ENCODE peak calls at places on chromosomes 16 and 17, in six cellular contexts. One of them, this sample, is unnamed.

GRCh38 chr16:69406780-69407331 is 17.6 kb upstream of the CYB5B start:
- DNase-seq in A549: peak
- DNase-seq in endothelial cell of umbilical vein: no peak
- DNase-seq in HepG2: peak
- DNase-seq in K562: peak
- DNase-seq in GM12878: no peak
- DNase-seq in this sample: peak

GRCh38 chr16:58655215-58655596 is 25.6 kb upstream of the CNOT1 start:
- DNase-seq in endothelial cell of umbilical vein: no peak
- DNase-seq in HepG2: peak
- DNase-seq in GM12878: no peak
- DNase-seq in K562: no peak
- DNase-seq in A549: no peak
- DNase-seq in this sample: no peak

GRCh38 chr17:76146053-76146875 is 5.2 kb upstream of the FOXJ1 start:
- DNase-seq in A549: no peak
- DNase-seq in K562: no peak
- DNase-seq in HepG2: no peak
- DNase-seq in GM12878: no peak
- DNase-seq in endothelial cell of umbilical vein: no peak
- DNase-seq in this sample: no peak

GRCh38 chr16:2532494-2533141 is 1.4 kb upstream of the CEMP1 start:
- DNase-seq in GM12878: peak
- DNase-seq in endothelial cell of umbilical vein: peak
- DNase-seq in A549: no peak
- DNase-seq in K562: peak
- DNase-seq in HepG2: peak
- DNase-seq in this sample: peak

GRCh38 chr17:14359251-14359939 is 58.5 kb downstream of the HS3ST3B1 start:
- DNase-seq in GM12878: peak
- DNase-seq in K562: no peak
- DNase-seq in HepG2: peak
- DNase-seq in A549: no peak
- DNase-seq in endothelial cell of umbilical vein: no peak
- DNase-seq in this sample: peak

GRCh38 chr16:84700518-84701277 is 898 bp downstream of the USP10 start:
- DNase-seq in endothelial cell of umbilical vein: peak
- DNase-seq in GM12878: no peak
- DNase-seq in K562: peak
- DNase-seq in A549: peak
- DNase-seq in HepG2: no peak
- DNase-seq in this sample: peak

GRCh38 chr17:58391302-58391984 is 25.9 kb downstream of the RNF43 start:
- DNase-seq in A549: peak
- DNase-seq in GM12878: no peak
- DNase-seq in K562: peak
- DNase-seq in HepG2: peak
- DNase-seq in endothelial cell of umbilical vein: peak
- DNase-seq in this sample: no peak

GRCh38 chr16:12255919-12256665 is 279.6 kb downstream of the SNX29 start:
- DNase-seq in A549: no peak
- DNase-seq in HepG2: no peak
- DNase-seq in GM12878: no peak
- DNase-seq in K562: no peak
- DNase-seq in endothelial cell of umbilical vein: no peak
- DNase-seq in this sample: no peak

GRCh38 chr17:149897-150575 is 12.7 kb downstream of the SCGB1C2 start:
- DNase-seq in GM12878: no peak
- DNase-seq in A549: no peak
- DNase-seq in endothelial cell of umbilical vein: no peak
- DNase-seq in HepG2: no peak
- DNase-seq in K562: no peak
- DNase-seq in this sample: no peak

GRCh38 chr17:4657678-4658077 is 16.2 kb upstream of the ALOX15 start:
- DNase-seq in HepG2: no peak
- DNase-seq in A549: no peak
- DNase-seq in K562: no peak
- DNase-seq in endothelial cell of umbilical vein: no peak
- DNase-seq in GM12878: no peak
- DNase-seq in this sample: no peak

GRCh38 chr16:8777217-8777616 is 20.2 kb downstream of the TMEM186 start:
- DNase-seq in GM12878: no peak
- DNase-seq in endothelial cell of umbilical vein: no peak
- DNase-seq in HepG2: no peak
- DNase-seq in A549: no peak
- DNase-seq in K562: no peak
- DNase-seq in this sample: no peak

GRCh38 chr16:30953511-30954124 is 3.9 kb upstream of the SETD1A start:
- DNase-seq in HepG2: peak
- DNase-seq in K562: peak
- DNase-seq in A549: peak
- DNase-seq in GM12878: no peak
- DNase-seq in endothelial cell of umbilical vein: peak
- DNase-seq in this sample: peak

GRCh38 chr16:27365142-27366089 is 36.6 kb upstream of the IL21R start:
- DNase-seq in HepG2: peak
- DNase-seq in GM12878: no peak
- DNase-seq in A549: no peak
- DNase-seq in endothelial cell of umbilical vein: peak
- DNase-seq in K562: no peak
- DNase-seq in this sample: no peak

GRCh38 chr17:15377200-15377599 is 35.8 kb upstream of the TEKT3 start:
- DNase-seq in K562: no peak
- DNase-seq in GM12878: no peak
- DNase-seq in HepG2: no peak
- DNase-seq in endothelial cell of umbilical vein: no peak
- DNase-seq in A549: no peak
- DNase-seq in this sample: no peak

GRCh38 chr16:22847690-22848089 is 33.7 kb downstream of the HS3ST2 start:
- DNase-seq in HepG2: no peak
- DNase-seq in K562: no peak
- DNase-seq in endothelial cell of umbilical vein: no peak
- DNase-seq in GM12878: no peak
- DNase-seq in A549: no peak
- DNase-seq in this sample: no peak

GRCh38 chr16:2472885-2473284 is 1.8 kb downstream of the NTN3 start:
- DNase-seq in A549: no peak
- DNase-seq in HepG2: no peak
- DNase-seq in K562: no peak
- DNase-seq in endothelial cell of umbilical vein: no peak
- DNase-seq in GM12878: no peak
- DNase-seq in this sample: peak

GRCh38 chr17:46769531-46770438 is 48.7 kb downstream of the WNT3 start:
- DNase-seq in GM12878: no peak
- DNase-seq in A549: no peak
- DNase-seq in HepG2: no peak
- DNase-seq in K562: no peak
- DNase-seq in endothelial cell of umbilical vein: no peak
- DNase-seq in this sample: no peak

GRCh38 chr17:67574658-67575293 is 143.0 kb upstream of the NOL11 start:
- DNase-seq in HepG2: no peak
- DNase-seq in A549: no peak
- DNase-seq in K562: no peak
- DNase-seq in GM12878: peak
- DNase-seq in endothelial cell of umbilical vein: no peak
- DNase-seq in this sample: no peak

DNA sequence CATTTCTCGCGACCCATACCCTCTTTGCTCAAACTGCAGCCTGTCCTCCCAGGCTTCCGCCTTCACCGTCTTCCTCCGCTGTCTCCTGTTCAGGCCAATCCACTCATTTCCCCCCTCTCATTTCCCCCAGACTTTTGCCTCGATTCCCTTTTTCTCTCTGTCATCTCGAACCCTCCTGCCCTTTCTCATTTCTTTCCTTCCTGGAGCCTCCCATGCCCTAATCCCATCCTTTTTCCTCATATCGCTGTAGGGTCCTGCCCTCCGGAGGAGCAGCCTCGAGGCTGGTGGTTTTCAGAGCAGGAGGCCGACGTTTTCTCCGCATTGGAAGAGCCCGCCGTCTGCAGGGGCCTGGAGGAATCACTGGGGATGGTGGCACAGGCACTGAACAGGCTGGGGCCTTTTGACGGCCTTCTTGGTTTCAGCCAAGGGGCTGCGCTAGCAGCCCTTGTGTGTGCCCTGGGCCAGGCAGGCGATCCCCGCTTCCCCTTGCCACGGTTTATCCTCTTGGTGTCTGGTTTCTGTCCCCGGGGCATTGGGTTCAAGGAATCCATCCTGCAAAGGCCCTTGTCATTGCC is 620 bp downstream of the OVCA2 start:
- DNase-seq in HepG2: no peak
- DNase-seq in GM12878: no peak
- DNase-seq in endothelial cell of umbilical vein: no peak
- DNase-seq in K562: peak
- DNase-seq in A549: peak
- DNase-seq in this sample: no peak
- TF ChIP-seq MAX in HepG2: no peak
- TF ChIP-seq MAX in GM12878: no peak
- TF ChIP-seq MAX in endothelial cell of umbilical vein: no peak
- TF ChIP-seq MAX in K562: no peak
- TF ChIP-seq MAX in A549: peak
- TF ChIP-seq MAX in this sample: no peak

GRCh38 chr17:79404136-79404911 is 206.5 kb downstream of the RBFOX3 start:
- DNase-seq in K562: no peak
- DNase-seq in HepG2: no peak
- DNase-seq in endothelial cell of umbilical vein: no peak
- DNase-seq in A549: no peak
- DNase-seq in GM12878: no peak
- DNase-seq in this sample: no peak

GRCh38 chr17:79408251-79408650 is 202.6 kb downstream of the RBFOX3 start:
- DNase-seq in endothelial cell of umbilical vein: no peak
- DNase-seq in K562: no peak
- DNase-seq in A549: no peak
- DNase-seq in GM12878: no peak
- DNase-seq in HepG2: no peak
- DNase-seq in this sample: no peak

GRCh38 chr17:79405823-79406222 is 205.0 kb downstream of the RBFOX3 start:
- DNase-seq in GM12878: no peak
- DNase-seq in HepG2: no peak
- DNase-seq in K562: no peak
- DNase-seq in A549: no peak
- DNase-seq in endothelial cell of umbilical vein: no peak
- DNase-seq in this sample: no peak

GRCh38 chr17:79406316-79406715 is 204.5 kb downstream of the RBFOX3 start:
- DNase-seq in K562: no peak
- DNase-seq in A549: no peak
- DNase-seq in GM12878: no peak
- DNase-seq in HepG2: no peak
- DNase-seq in endothelial cell of umbilical vein: peak
- DNase-seq in this sample: no peak

GRCh38 chr17:79407385-79407784 is 203.5 kb downstream of the RBFOX3 start:
- DNase-seq in A549: no peak
- DNase-seq in HepG2: no peak
- DNase-seq in endothelial cell of umbilical vein: no peak
- DNase-seq in GM12878: no peak
- DNase-seq in K562: no peak
- DNase-seq in this sample: no peak
- TF ChIP-seq MYC in A549: no peak
- TF ChIP-seq MYC in HepG2: no peak
- TF ChIP-seq MYC in endothelial cell of umbilical vein: no peak
- TF ChIP-seq MYC in GM12878: no peak
- TF ChIP-seq MYC in K562: no peak
- TF ChIP-seq MYC in this sample: no peak

DNA sequence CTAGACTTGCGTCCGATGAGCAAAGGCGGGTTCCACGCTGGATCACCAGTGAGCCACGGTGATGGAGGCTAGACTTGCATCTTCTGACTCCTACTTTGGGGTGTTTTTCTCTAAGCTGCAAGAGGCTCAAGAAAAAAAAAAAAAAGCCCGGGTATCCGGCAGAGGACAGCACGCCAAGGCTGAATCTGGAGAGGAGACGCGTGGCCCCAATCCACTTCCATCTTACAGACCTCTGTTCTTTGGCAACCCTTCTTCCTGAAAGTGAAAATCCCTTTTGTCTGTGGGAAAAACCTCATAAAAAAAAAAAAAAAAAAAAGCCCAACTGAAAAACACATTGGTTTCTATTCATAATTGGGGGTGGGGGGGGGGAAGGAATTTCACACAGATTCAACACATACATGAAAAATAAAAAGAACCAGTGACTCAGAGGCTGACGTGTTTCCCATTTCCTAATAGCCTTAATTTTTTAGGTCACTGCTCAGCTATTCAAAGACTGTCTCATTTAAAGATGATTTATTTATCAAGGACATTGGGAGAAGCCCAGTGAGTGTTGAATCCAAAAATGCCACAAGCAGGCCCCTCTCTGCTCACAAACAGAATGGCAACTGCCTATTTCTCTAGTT is 258.3 kb downstream of the FOXL1 start:
- DNase-seq in HepG2: no peak
- DNase-seq in GM12878: no peak
- DNase-seq in A549: no peak
- DNase-seq in K562: no peak
- DNase-seq in endothelial cell of umbilical vein: peak
- DNase-seq in this sample: no peak
- TF ChIP-seq CTCF in HepG2: no peak
- TF ChIP-seq CTCF in GM12878: no peak
- TF ChIP-seq CTCF in A549: no peak
- TF ChIP-seq CTCF in K562: no peak
- TF ChIP-seq CTCF in endothelial cell of umbilical vein: no peak
- TF ChIP-seq CTCF in this sample: no peak

GRCh38 chr17:39971076-39971603 is 8.3 kb downstream of the GSDMA start:
- DNase-seq in endothelial cell of umbilical vein: no peak
- DNase-seq in GM12878: no peak
- DNase-seq in A549: no peak
- DNase-seq in K562: peak
- DNase-seq in HepG2: no peak
- DNase-seq in this sample: no peak

GRCh38 chr17:39970157-39970692 is 7.4 kb downstream of the GSDMA start:
- DNase-seq in HepG2: no peak
- DNase-seq in GM12878: no peak
- DNase-seq in endothelial cell of umbilical vein: no peak
- DNase-seq in A549: no peak
- DNase-seq in K562: no peak
- DNase-seq in this sample: no peak

GRCh38 chr17:39968731-39969130 is 5.9 kb downstream of the GSDMA start:
- DNase-seq in HepG2: no peak
- DNase-seq in GM12878: no peak
- DNase-seq in K562: no peak
- DNase-seq in endothelial cell of umbilical vein: no peak
- DNase-seq in A549: no peak
- DNase-seq in this sample: no peak

GRCh38 chr17:39966771-39967170 is 4.0 kb downstream of the GSDMA start:
- DNase-seq in HepG2: no peak
- DNase-seq in endothelial cell of umbilical vein: no peak
- DNase-seq in K562: no peak
- DNase-seq in GM12878: no peak
- DNase-seq in A549: no peak
- DNase-seq in this sample: no peak

GRCh38 chr17:39969375-39969774 is 6.6 kb downstream of the GSDMA start:
- DNase-seq in K562: no peak
- DNase-seq in A549: no peak
- DNase-seq in HepG2: no peak
- DNase-seq in endothelial cell of umbilical vein: no peak
- DNase-seq in GM12878: no peak
- DNase-seq in this sample: no peak
- TF ChIP-seq MAX in K562: no peak
- TF ChIP-seq MAX in A549: no peak
- TF ChIP-seq MAX in HepG2: no peak
- TF ChIP-seq MAX in endothelial cell of umbilical vein: no peak
- TF ChIP-seq MAX in GM12878: no peak
- TF ChIP-seq MAX in this sample: no peak

This sample was measured in NB4.